ENCODE peak calls at places on chromosomes 12 and 14, in five cellular contexts. Y is Peyer's patch, D is uterus, R is transverse colon, P is testis. S is an unnamed sample.

GRCh38 chr12:115319641-115320040 is 635.7 kb upstream of the TBX3 start:
- DNase-seq in Y (no peak), D (no peak), R (no peak), P (no peak), S (no peak)

GRCh38 chr12:121866331-121866730 is 7.7 kb upstream of the HPD start:
- DNase-seq in Y (no peak), D (no peak), R (no peak), P (no peak), S (no peak)

GRCh38 chr12:26119391-26119981 is 5.4 kb downstream of the BHLHE41 start:
- DNase-seq in Y (no peak), D (no peak), R (no peak), P (peak; percentile 59), S (no peak)

GRCh38 chr14:23086565-23086964 is 8.4 kb downstream of the ACIN1 start:
- DNase-seq in Y (no peak), D (no peak), R (no peak), P (no peak), S (no peak)

GRCh38 chr12:66693901-66694513 is 15.1 kb upstream of the GRIP1 start:
- DNase-seq in Y (no peak), D (no peak), R (no peak), P (peak; percentile 44), S (no peak)

GRCh38 chr14:102955636-102956035 is 33.2 kb downstream of the AMN start:
- DNase-seq in Y (no peak), D (no peak), R (no peak), P (no peak), S (no peak)

GRCh38 chr12:111409403-111410228 is 3.9 kb downstream of the SH2B3 start:
- DNase-seq in Y (no peak), D (peak; percentile 47), R (no peak), P (no peak), S (peak; percentile 40)

GRCh38 chr12:45730116-45730841 is 773 bp downstream of the ARID2 start:
- DNase-seq in Y (peak; percentile 76), D (peak; percentile 47), R (peak; percentile 52), P (peak; percentile 55), S (peak; percentile 92)

GRCh38 chr14:104882991-104883660 is 18.1 kb downstream of the CEP170B start:
- DNase-seq in Y (no peak), D (no peak), R (no peak), P (no peak), S (peak; percentile 81)

GRCh38 chr14:63659726-63660125 is 18.1 kb upstream of the WDR89 start:
- DNase-seq in Y (no peak), D (no peak), R (no peak), P (peak; percentile 81), S (no peak)

GRCh38 chr14:101506211-101506920 is 54.9 kb upstream of the DIO3 start:
- DNase-seq in Y (peak; percentile 46), D (peak; percentile 16), R (peak; percentile 4), P (no peak), S (no peak)

GRCh38 chr14:23695220-23695999 is 59.2 kb downstream of the DHRS2 start:
- DNase-seq in Y (no peak), D (no peak), R (no peak), P (peak; percentile 60), S (peak; percentile 77)

GRCh38 chr12:44837114-44837800 is 38.9 kb downstream of the NELL2 start:
- DNase-seq in Y (no peak), D (no peak), R (no peak), P (no peak), S (no peak)

GRCh38 chr14:96574633-96575191 is 72.5 kb downstream of the PAPOLA start:
- DNase-seq in Y (no peak), D (peak; percentile 32), R (no peak), P (no peak), S (no peak)

GRCh38 chr14:32513571-32514009 is 184.5 kb downstream of the AKAP6 start:
- DNase-seq in Y (no peak), D (no peak), R (no peak), P (no peak), S (no peak)

GRCh38 chr12:104715562-104716182 is 242.4 kb downstream of the SLC41A2 start:
- DNase-seq in Y (no peak), D (no peak), R (no peak), P (no peak), S (no peak)

GRCh38 chr12:106309671-106310313 is 7.3 kb downstream of the TCP11L2 start:
- DNase-seq in Y (no peak), D (no peak), R (no peak), P (no peak), S (no peak)

GRCh38 chr14:68181395-68182326 is 362.1 kb downstream of the RAD51B start:
- DNase-seq in Y (no peak), D (no peak), R (no peak), P (no peak), S (no peak)

GRCh38 chr14:68084256-68084655 is 264.7 kb downstream of the RAD51B start:
- DNase-seq in Y (no peak), D (no peak), R (no peak), P (no peak), S (no peak)

GRCh38 chr12:112932485-112933151 is 5.7 kb upstream of the OAS3 start:
- DNase-seq in Y (no peak), D (no peak), R (no peak), P (no peak), S (no peak)

GRCh38 chr14:34461334-34462131 is 507 bp downstream of the SPTSSA start:
- DNase-seq in Y (peak; percentile 72), D (peak; percentile 43), R (peak; percentile 65), P (peak; percentile 71), S (peak; percentile 63)

GRCh38 chr12:95215925-95216324 is 1.3 kb downstream of the FGD6 start:
- DNase-seq in Y (no peak), D (no peak), R (no peak), P (no peak), S (no peak)

GRCh38 chr12:5335059-5335458 is 96.8 kb upstream of the NTF3 start:
- DNase-seq in Y (no peak), D (no peak), R (no peak), P (no peak), S (no peak)

GRCh38 chr14:101123639-101124525 is 220.4 kb upstream of the RTL1 start:
- DNase-seq in Y (peak; percentile 33), D (peak; percentile 20), R (no peak), P (peak; percentile 9), S (no peak)

GRCh38 chr14:58731465-58732330 is 93.9 kb downstream of the DACT1 start:
- DNase-seq in Y (no peak), D (no peak), R (no peak), P (no peak), S (no peak)

GRCh38 chr12:107670999-107671643 is 14.5 kb upstream of the PWP1 start:
- DNase-seq in Y (no peak), D (no peak), R (peak; percentile 27), P (peak; percentile 28), S (peak; percentile 31)

GRCh38 chr12:132379576-132379975 is 50.2 kb upstream of the GALNT9 start:
- DNase-seq in Y (no peak), D (no peak), R (no peak), P (no peak), S (peak; percentile 61)

GRCh38 chr12:96061323-96061722 is 25.9 kb upstream of the LTA4H start:
- DNase-seq in Y (no peak), D (no peak), R (no peak), P (no peak), S (no peak)

GRCh38 chr12:131639270-131639940 is 71.5 kb upstream of the SFSWAP start:
- DNase-seq in Y (peak; percentile 27), D (no peak), R (no peak), P (no peak), S (no peak)

GRCh38 chr14:99758121-99758871 is 34.9 kb upstream of the EML1 start:
- DNase-seq in Y (peak; percentile 39), D (no peak), R (no peak), P (no peak), S (no peak)

GRCh38 chr12:93868771-93869170 is 191.6 kb downstream of the CRADD start:
- DNase-seq in Y (no peak), D (no peak), R (no peak), P (peak; percentile 30), S (no peak)

DNA sequence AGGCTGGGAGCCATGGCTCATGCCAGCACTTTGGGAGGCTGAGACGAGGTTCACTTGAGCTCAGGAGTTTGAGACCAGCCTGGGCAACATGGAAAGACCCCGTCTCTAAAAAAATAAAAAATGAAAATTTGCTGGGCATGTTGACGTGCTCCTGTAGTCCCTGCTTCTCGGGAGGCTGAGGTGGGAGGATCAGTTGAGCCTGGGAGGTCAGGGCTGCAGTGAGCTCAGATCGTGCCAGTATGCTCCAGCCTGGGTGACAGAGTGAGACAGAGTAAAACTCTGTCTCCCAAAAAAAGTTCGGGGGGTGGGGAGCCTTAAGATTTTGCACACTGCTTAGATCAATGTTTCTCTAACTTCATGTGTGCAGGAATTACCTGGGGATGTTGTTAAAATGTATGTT is 30.9 kb downstream of the ATP2A2 start:
- DNase-seq in Y (no peak), D (no peak), R (no peak), P (peak; percentile 58), S (no peak)
- H3K4me1 ChIP-seq in Y (peaks cover 48% of the 10 kb centered on the region), D (no peaks in the 10 kb centered on the region), R (peaks cover 76% of the 10 kb centered on the region), P (peaks cover 21% of the 10 kb centered on the region), S (peaks cover 18% of the 10 kb centered on the region)

DNA sequence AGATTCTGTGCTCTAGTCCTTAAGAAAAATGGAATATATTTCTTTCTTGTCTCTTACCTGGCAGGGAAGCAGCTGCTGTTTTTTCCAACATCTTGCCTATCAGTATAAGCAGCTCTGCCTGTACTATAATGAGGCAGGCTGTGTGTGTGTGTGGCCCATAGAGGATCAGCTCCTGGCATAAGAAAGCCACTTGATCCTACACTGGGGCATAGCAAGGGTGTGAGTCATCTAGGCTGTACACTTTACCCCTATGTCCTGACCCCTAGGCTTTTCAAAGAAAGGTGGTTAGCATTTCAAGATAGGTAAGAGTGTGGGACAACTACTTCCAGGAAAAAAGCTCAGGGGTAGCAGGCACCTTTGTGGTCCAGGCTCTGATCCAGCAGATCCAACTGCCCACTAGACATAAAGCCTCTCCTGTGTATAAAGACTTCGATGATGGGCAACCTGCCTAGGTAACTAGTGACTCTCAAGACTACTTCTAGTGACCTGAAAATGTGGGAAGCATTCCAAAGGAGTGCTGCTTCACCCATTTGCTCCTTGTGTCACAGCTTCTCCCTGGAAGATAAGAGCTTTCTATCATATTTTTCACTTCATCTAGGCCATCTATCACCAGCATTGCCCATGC is 4.9 kb upstream of the SENP1 start:
- DNase-seq in Y (no peak), D (no peak), R (no peak), P (no peak), S (peak; percentile 76)
- H3K27ac ChIP-seq in Y (no peak overlapping the region), D (no peak overlapping the region), R (no peak overlapping the region), P (no peak overlapping the region), S (no peak overlapping the region)

GRCh38 chr14:61321385-61322010 is at the start of gene PRKCH:
- DNase-seq in Y (peak; percentile 89), D (peak; percentile 45), R (peak; percentile 79), P (peak; percentile 74), S (peak; percentile 94)
- TF ChIP-seq POLR2A in Y (peak; percentile 72), D (no peak), R (peak; percentile 60), P (no peak), S (no peak)

GRCh38 chr12:50520808-50521207 is 16.0 kb downstream of the DIP2B start:
- DNase-seq in Y (no peak), D (no peak), R (no peak), P (peak; percentile 46), S (no peak)

GRCh38 chr12:50520345-50520744 is 15.6 kb downstream of the DIP2B start:
- DNase-seq in Y (no peak), D (no peak), R (no peak), P (no peak), S (no peak)

GRCh38 chr12:50524621-50525020 is 19.8 kb downstream of the DIP2B start:
- DNase-seq in Y (no peak), D (no peak), R (no peak), P (no peak), S (no peak)

GRCh38 chr12:50525422-50525821 is 20.6 kb downstream of the DIP2B start:
- DNase-seq in Y (no peak), D (no peak), R (no peak), P (no peak), S (no peak)

GRCh38 chr12:50523772-50524171 is 19.0 kb downstream of the DIP2B start:
- DNase-seq in Y (no peak), D (no peak), R (no peak), P (no peak), S (no peak)
- H3K4me1 ChIP-seq in Y (peaks cover 10% of the 10 kb centered on the region), D (no peaks in the 10 kb centered on the region), R (peaks cover 68% of the 10 kb centered on the region), P (peaks cover 11% of the 10 kb centered on the region), S (peaks cover 37% of the 10 kb centered on the region)

S was measured in upper lobe of left lung.